ENCODE peak calls at places on chromosomes 5 and 9, in ten cellular contexts. K is fibroblast of mammary gland, N is fibroblast of lung, F is IMR-90, W is left ventricle myocardium inferior, I is colonic mucosa, V is uterus, X is choroid plexus epithelial cell, D is cardiac fibroblast, O is GM12865. R is an unnamed sample.

GRCh38 chr5:126794157-126794828 is 17.4 kb downstream of the LMNB1 start:
- DNase-seq in K (no peak), N (no peak), F (no peak), W (no peak), I (no peak), V (no peak), X (no peak), D (no peak), O (peak), R (no peak)

GRCh38 chr5:7347377-7347776 is 48.6 kb upstream of the ADCY2 start:
- DNase-seq in K (no peak), N (no peak), F (no peak), W (no peak), I (no peak), V (no peak), X (no peak), D (no peak), O (no peak), R (no peak)

GRCh38 chr5:74074111-74074510 is 448.1 kb downstream of the ARHGEF28 start:
- DNase-seq in K (no peak), N (no peak), F (no peak), W (no peak), I (no peak), V (no peak), X (no peak), D (no peak), O (no peak), R (no peak)

GRCh38 chr5:75152861-75153260 is 83.8 kb downstream of the ANKRD31 start:
- DNase-seq in K (peak), N (no peak), F (no peak), W (no peak), I (no peak), V (no peak), X (peak), D (peak), O (no peak), R (no peak)

GRCh38 chr5:187617-188451 is 3.5 kb upstream of the LRRC14B start:
- DNase-seq in K (no peak), N (no peak), F (no peak), W (no peak), I (no peak), V (no peak), X (peak), D (no peak), O (no peak), R (peak)

GRCh38 chr5:82885657-82886389 is 191.4 kb downstream of the TMEM167A start:
- DNase-seq in K (peak), N (peak), F (peak), W (no peak), I (no peak), V (no peak), X (peak), D (peak), O (peak), R (no peak)

GRCh38 chr5:170437621-170438375 is 48.6 kb upstream of the KCNMB1 start:
- DNase-seq in K (no peak), N (no peak), F (no peak), W (no peak), I (no peak), V (no peak), X (no peak), D (no peak), O (no peak), R (no peak)

GRCh38 chr9:89178162-89179120 is at the start of gene SHC3:
- DNase-seq in K (peak), N (peak), F (peak), W (no peak), I (no peak), V (no peak), X (peak), D (peak), O (no peak), R (peak)

GRCh38 chr9:126149661-126150060 is 177.0 kb upstream of the MVB12B start:
- DNase-seq in K (no peak), N (no peak), F (no peak), W (no peak), I (peak), V (no peak), X (no peak), D (no peak), O (no peak), R (no peak)

GRCh38 chr5:123785160-123786001 is 273.4 kb downstream of the CSNK1G3 start:
- DNase-seq in K (peak), N (peak), F (peak), W (no peak), I (no peak), V (peak), X (peak), D (peak), O (no peak), R (peak)

GRCh38 chr5:96626956-96627355 is 35.2 kb upstream of the CAST start:
- DNase-seq in K (peak), N (peak), F (peak), W (no peak), I (no peak), V (no peak), X (peak), D (peak), O (no peak), R (peak)

GRCh38 chr9:34992376-34992951 is 2.9 kb downstream of the DNAJB5 start:
- DNase-seq in K (peak), N (peak), F (peak), W (peak), I (no peak), V (peak), X (peak), D (peak), O (peak), R (peak)

GRCh38 chr5:35856186-35857003 is at the start of gene IL7R:
- DNase-seq in K (no peak), N (peak), F (peak), W (no peak), I (no peak), V (no peak), X (peak), D (peak), O (peak), R (peak)

GRCh38 chr5:39519566-39520231 is 94.9 kb upstream of the DAB2 start:
- DNase-seq in K (peak), N (peak), F (peak), W (no peak), I (no peak), V (no peak), X (peak), D (peak), O (no peak), R (peak)

GRCh38 chr5:136814621-136815378 is 449.5 kb upstream of the TRPC7 start:
- DNase-seq in K (peak), N (no peak), F (peak), W (no peak), I (no peak), V (no peak), X (no peak), D (peak), O (no peak), R (peak)

GRCh38 chr9:99085949-99086948 is 18.7 kb upstream of the TGFBR1 start:
- DNase-seq in K (peak), N (peak), F (peak), W (no peak), I (no peak), V (no peak), X (peak), D (peak), O (no peak), R (peak)

GRCh38 chr9:121189660-121190059 is 12.0 kb downstream of the RAB14 start:
- DNase-seq in K (no peak), N (no peak), F (no peak), W (no peak), I (no peak), V (no peak), X (no peak), D (no peak), O (no peak), R (no peak)

DNA sequence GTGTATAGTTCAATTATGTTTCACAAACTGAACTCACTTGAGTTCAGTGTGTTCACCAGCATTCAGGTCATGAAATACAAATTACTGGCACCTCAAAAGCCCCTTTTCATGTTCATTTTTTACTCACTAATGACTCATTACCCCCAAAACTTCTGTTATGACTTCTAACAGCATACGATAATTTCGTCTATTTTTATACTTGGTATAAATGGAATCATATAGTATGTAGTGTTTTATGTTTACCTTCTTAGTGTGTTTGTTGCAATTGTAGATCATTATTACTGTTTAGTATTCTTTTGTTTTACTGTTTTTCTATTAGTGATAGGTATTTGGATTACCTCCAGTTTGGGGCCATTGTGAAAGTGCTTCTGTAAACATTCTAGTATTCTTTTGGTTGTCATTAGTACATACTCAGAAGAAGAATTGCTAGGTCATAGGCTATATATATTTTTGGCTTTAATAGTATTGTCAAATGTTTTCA is 33.4 kb downstream of the DDX4 start:
- DNase-seq in K (peak), N (peak), F (no peak), W (no peak), I (no peak), V (no peak), X (peak), D (peak), O (peak), R (no peak)
- TF ChIP-seq CTCF in K (no peak), N (no peak), F (no peak), W (no peak), I (no peak), V (no peak), X (no peak), D (no peak), O (no peak), R (no peak)

GRCh38 chr5:154761062-154761740 is 6.0 kb downstream of the LARP1 start:
- DNase-seq in K (no peak), N (no peak), F (no peak), W (no peak), I (peak), V (no peak), X (no peak), D (no peak), O (peak), R (no peak)
- H3K4me3 ChIP-seq in K (no peak), N (no peak), F (no peak), W (no peak), I (no peak), V (no peak), X (no peak), D (no peak), O (peak), R (no peak)

DNA sequence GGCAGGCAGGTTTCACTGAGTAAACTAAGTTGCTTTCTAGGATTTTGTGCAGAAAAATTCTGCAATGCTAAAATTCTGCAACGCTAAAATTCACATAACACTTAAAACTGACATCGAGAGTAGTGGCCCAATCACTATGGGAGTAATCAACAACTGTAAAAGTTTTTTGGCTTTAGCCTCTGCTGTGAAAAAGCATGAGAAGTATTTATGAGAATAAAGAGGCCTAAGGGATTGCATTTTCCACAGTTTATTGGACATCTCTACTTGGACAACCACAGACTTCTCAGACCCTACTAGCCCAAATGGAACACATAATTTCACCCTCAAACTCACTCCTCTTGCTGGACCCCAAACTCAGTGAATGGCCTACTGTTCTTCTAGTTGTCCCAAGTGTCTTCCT is 355.4 kb downstream of the PDE4D start:
- DNase-seq in K (no peak), N (no peak), F (no peak), W (no peak), I (no peak), V (no peak), X (no peak), D (no peak), O (no peak), R (no peak)
- TF ChIP-seq CTCF in K (no peak), N (no peak), F (no peak), W (no peak), I (no peak), V (no peak), X (no peak), D (no peak), O (no peak), R (no peak)

GRCh38 chr9:113349434-113350337 is at the start of gene BSPRY:
- DNase-seq in K (no peak), N (no peak), F (no peak), W (no peak), I (peak), V (no peak), X (no peak), D (no peak), O (no peak), R (no peak)
- H3K4me3 ChIP-seq in K (no peak), N (peak), F (no peak), W (peak), I (peak), V (peak), X (peak), D (no peak), O (peak), R (no peak)

DNA sequence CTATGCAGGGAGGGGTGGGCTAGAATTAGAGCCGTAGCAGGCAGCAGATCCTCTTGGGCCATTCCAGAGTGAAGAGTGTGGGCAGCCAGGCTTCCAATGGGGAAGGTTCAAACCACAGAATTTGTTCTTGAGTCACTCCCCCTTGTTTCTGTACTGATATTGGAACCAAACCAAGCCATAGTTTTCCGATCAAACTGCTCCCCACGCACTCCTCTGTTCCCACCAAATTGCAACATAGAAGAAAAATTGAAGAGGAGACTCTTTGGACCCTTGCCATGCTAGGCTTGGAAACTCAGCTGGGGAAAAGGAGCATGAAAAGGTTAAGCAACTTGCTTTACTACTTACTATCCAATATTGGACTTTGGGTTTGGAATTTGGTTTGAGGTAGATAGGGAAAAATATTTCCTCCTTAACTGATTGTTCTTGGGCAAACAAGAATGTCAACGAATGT is 165.8 kb upstream of the NR3C1 start:
- DNase-seq in K (peak), N (peak), F (peak), W (no peak), I (no peak), V (no peak), X (peak), D (peak), O (no peak), R (peak)
- TF ChIP-seq CTCF in K (no peak), N (no peak), F (no peak), W (no peak), I (no peak), V (no peak), X (no peak), D (no peak), O (no peak), R (no peak)

DNA sequence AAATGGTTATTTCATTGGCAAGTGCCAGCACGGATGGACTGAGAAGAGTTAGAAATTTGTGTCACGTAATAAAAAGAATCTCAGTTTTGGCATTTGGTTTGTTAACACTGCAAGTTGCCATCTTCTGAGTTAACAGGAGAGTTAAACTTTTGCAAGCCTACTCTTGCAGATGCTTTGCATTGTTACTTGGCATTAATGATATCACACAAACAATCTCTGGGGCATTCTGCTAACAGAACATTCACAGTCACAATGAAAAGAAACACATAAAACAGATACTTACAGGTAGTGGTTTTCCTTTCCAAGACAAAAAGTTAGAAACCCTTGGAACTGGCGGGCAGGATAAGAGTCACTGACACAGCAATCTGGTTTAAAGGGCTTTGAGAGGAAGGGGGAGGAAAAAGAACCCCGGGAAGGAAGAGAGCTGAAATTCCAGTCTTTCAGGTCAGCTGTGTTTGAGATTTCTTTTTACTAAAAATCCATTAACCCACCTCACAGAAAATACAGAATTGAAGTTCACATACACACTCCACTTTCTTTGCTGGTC is 524 bp downstream of the FREM1 start:
- DNase-seq in K (no peak), N (no peak), F (no peak), W (no peak), I (no peak), V (no peak), X (no peak), D (no peak), O (no peak), R (no peak)
- H3K4me3 ChIP-seq in K (no peak), N (peak), F (no peak), W (peak), I (no peak), V (peak), X (peak), D (no peak), O (no peak), R (peak)

GRCh38 chr5:150706776-150707390 is 6.0 kb upstream of the RBM22 start:
- DNase-seq in K (no peak), N (no peak), F (no peak), W (no peak), I (no peak), V (no peak), X (no peak), D (no peak), O (no peak), R (no peak)

GRCh38 chr5:150710165-150710564 is 9.3 kb upstream of the RBM22 start:
- DNase-seq in K (no peak), N (peak), F (no peak), W (no peak), I (no peak), V (no peak), X (peak), D (no peak), O (no peak), R (peak)
- TF ChIP-seq CTCF in K (peak), N (peak), F (peak), W (peak), I (no peak), V (no peak), X (peak), D (peak), O (no peak), R (peak)

GRCh38 chr5:131377785-131378325 is 114.0 kb downstream of the CDC42SE2 start:
- DNase-seq in K (no peak), N (peak), F (peak), W (no peak), I (no peak), V (no peak), X (peak), D (peak), O (no peak), R (no peak)

GRCh38 chr5:131381011-131381410 is 117.2 kb downstream of the CDC42SE2 start:
- DNase-seq in K (no peak), N (peak), F (peak), W (no peak), I (no peak), V (no peak), X (peak), D (no peak), O (peak), R (no peak)

GRCh38 chr5:131381792-131382191 is 117.9 kb downstream of the CDC42SE2 start:
- DNase-seq in K (no peak), N (no peak), F (no peak), W (no peak), I (no peak), V (no peak), X (no peak), D (no peak), O (peak), R (no peak)

GRCh38 chr5:131379071-131379538 is 115.3 kb downstream of the CDC42SE2 start:
- DNase-seq in K (no peak), N (peak), F (peak), W (no peak), I (no peak), V (no peak), X (peak), D (peak), O (peak), R (no peak)

GRCh38 chr5:131379723-131380122 is 115.9 kb downstream of the CDC42SE2 start:
- DNase-seq in K (no peak), N (peak), F (peak), W (no peak), I (no peak), V (no peak), X (peak), D (peak), O (peak), R (no peak)
- H3K4me3 ChIP-seq in K (no peak), N (no peak), F (no peak), W (peak), I (no peak), V (no peak), X (no peak), D (no peak), O (peak), R (no peak)

R was measured in AG10803.